ENCODE peak calls at places on chromosome 6, in eight cellular contexts. K, F, Z, B, P, I, X and C are unnamed samples.

GRCh38 chr6:113403966-113404575 is 453.1 kb upstream of the MARCKS start:
- DNase-seq in K (no peak), F (no peak), Z (no peak), B (no peak), P (no peak), I (no peak), X (no peak), C (no peak)

GRCh38 chr6:79673947-79674346 is 42.8 kb downstream of the SH3BGRL2 start:
- DNase-seq in K (no peak), F (no peak), Z (no peak), B (no peak), P (no peak), I (no peak), X (no peak), C (no peak)

GRCh38 chr6:57216235-57217101 is 5.6 kb downstream of the RAB23 start:
- DNase-seq in K (peak; percentile 86), F (peak; percentile 29), Z (no peak), B (no peak), P (no peak), I (peak; percentile 35), X (no peak), C (no peak)

GRCh38 chr6:167574431-167575097 is 249.7 kb downstream of the TTLL2 start:
- DNase-seq in K (peak; percentile 65), F (peak; percentile 11), Z (no peak), B (no peak), P (no peak), I (no peak), X (no peak), C (no peak)

GRCh38 chr6:137964876-137965275 is 97.8 kb downstream of the TNFAIP3 start:
- DNase-seq in K (no peak), F (no peak), Z (no peak), B (no peak), P (no peak), I (no peak), X (no peak), C (no peak)

GRCh38 chr6:137638926-137639706 is 144.9 kb upstream of the OLIG3 start:
- DNase-seq in K (no peak), F (no peak), Z (no peak), B (no peak), P (no peak), I (no peak), X (no peak), C (no peak)

GRCh38 chr6:113050010-113050893 is 703.1 kb downstream of the RFPL4B start:
- DNase-seq in K (no peak), F (no peak), Z (no peak), B (no peak), P (no peak), I (no peak), X (no peak), C (no peak)

GRCh38 chr6:44219053-44219814 is 2.5 kb downstream of the MYMX start:
- DNase-seq in K (peak; percentile 95), F (peak; percentile 75), Z (no peak), B (peak; percentile 96), P (no peak), I (peak; percentile 88), X (peak; percentile 92), C (peak; percentile 93)

GRCh38 chr6:166168616-166169548 is 1.2 kb upstream of the TBXT start:
- DNase-seq in K (no peak), F (no peak), Z (no peak), B (no peak), P (no peak), I (no peak), X (peak; percentile 70), C (no peak)

GRCh38 chr6:166165558-166166313 is 1.9 kb downstream of the TBXT start:
- DNase-seq in K (no peak), F (no peak), Z (no peak), B (no peak), P (no peak), I (no peak), X (no peak), C (no peak)

GRCh38 chr6:166167801-166168615 is at the start of gene TBXT:
- DNase-seq in K (no peak), F (no peak), Z (no peak), B (peak; percentile 82), P (no peak), I (no peak), X (peak; percentile 86), C (no peak)

GRCh38 chr6:166167258-166167731 is 356 bp downstream of the TBXT start:
- DNase-seq in K (no peak), F (no peak), Z (no peak), B (peak; percentile 58), P (no peak), I (no peak), X (peak; percentile 81), C (no peak)

DNA sequence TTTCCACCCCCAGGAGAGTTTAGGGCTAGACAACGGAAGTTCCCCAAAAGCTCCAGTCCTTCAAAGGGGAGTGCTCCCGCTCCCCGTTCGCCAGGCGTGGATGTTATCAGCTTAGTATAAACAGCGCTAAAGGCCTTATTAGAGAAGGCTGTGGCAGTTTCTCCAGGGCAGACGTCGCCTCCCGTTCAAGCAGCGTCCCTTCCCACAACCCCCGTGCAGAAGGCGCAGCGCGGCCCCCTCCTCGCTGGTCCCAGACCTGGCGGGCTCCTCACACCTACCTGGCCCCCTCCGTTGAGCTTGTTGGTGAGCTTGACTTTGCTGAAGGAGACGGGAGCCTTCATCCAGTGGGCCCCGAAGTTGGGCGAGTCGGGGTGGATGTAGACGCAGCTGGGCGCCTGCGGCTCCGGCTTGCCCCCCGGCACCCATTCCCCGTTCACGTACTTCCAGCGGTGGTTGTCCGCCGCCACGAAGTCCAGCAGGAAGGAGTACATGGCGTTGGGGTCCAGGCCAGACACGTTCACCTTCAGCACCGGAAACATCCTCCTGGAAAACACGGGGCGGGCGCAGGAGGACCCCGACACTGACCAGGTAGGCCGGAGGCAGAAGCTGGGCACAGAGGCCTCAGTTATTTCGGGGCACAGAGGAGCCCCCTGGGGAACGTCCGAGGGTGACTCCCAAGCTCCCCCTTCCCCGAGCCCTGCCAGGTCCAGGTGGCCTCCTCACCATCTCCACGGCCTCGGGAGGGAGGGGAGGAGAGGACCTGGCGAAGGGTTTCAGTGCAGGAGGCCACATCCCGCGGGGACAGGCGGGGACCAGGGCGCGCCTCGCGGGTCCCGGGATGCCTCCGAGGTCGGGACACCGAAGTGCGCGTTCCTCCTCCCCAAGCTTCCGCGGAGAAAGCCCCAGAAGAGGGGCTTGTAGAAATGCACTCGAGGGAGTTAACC is 1.1 kb downstream of the TBXT start:
- DNase-seq in K (no peak), F (no peak), Z (no peak), B (no peak), P (no peak), I (no peak), X (peak; percentile 60), C (no peak)
- H3K27me3 ChIP-seq in K (peaks cover 60% of the 10 kb centered on the region), F (peaks cover 85% of the 10 kb centered on the region), Z (peaks cover 11% of the 10 kb centered on the region), B (peaks cover 85% of the 10 kb centered on the region), P (no peaks in the 10 kb centered on the region), I (peaks cover 67% of the 10 kb centered on the region), X (peaks cover 93% of the 10 kb centered on the region), C (peaks cover 66% of the 10 kb centered on the region)

GRCh38 chr6:1464796-1465348 is 75.5 kb downstream of the FOXF2 start:
- DNase-seq in K (no peak), F (no peak), Z (no peak), B (no peak), P (no peak), I (no peak), X (no peak), C (no peak)

GRCh38 chr6:1461736-1462135 is 72.4 kb downstream of the FOXF2 start:
- DNase-seq in K (no peak), F (no peak), Z (no peak), B (no peak), P (no peak), I (no peak), X (no peak), C (no peak)

GRCh38 chr6:1461207-1461606 is 71.8 kb downstream of the FOXF2 start:
- DNase-seq in K (no peak), F (no peak), Z (no peak), B (no peak), P (no peak), I (no peak), X (no peak), C (no peak)

GRCh38 chr6:1463275-1463674 is 73.9 kb downstream of the FOXF2 start:
- DNase-seq in K (no peak), F (no peak), Z (no peak), B (peak; percentile 46), P (no peak), I (no peak), X (no peak), C (no peak)

DNA sequence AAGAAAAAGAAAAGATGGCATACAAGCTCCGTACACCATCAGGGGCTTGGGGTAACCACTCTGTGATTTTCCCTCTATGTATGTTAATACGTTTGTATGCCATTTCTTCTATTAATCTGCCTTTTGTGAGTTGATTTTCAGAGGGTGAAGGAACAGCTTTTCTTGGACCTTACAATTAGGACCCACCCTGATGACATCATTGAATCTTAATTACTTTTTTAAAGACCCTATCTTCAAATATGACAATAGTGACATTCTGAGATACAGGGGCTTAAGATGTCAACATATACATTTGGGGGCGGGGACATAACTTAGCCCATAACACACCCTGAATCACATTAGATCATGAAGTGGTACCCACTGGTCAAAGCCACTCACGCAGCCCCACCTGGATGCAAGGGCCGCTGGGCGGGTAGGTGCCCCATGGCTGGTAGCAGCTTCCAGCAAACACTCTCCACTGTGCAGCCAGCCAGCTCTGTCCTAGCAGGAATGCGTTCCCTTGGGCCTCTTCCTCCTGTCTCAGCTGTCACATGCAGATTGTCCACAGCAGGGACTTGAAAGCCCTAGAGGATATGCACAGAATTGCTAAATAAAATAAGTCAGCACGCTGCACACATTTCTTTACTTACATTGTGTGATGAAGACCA is 74.5 kb downstream of the FOXF2 start:
- DNase-seq in K (no peak), F (no peak), Z (no peak), B (no peak), P (no peak), I (no peak), X (no peak), C (no peak)
- H3K27me3 ChIP-seq in K (no peaks in the 10 kb centered on the region), F (no peaks in the 10 kb centered on the region), Z (peaks cover 3% of the 10 kb centered on the region), B (no peaks in the 10 kb centered on the region), P (no peaks in the 10 kb centered on the region), I (no peaks in the 10 kb centered on the region), X (no peaks in the 10 kb centered on the region), C (no peaks in the 10 kb centered on the region)

DNA sequence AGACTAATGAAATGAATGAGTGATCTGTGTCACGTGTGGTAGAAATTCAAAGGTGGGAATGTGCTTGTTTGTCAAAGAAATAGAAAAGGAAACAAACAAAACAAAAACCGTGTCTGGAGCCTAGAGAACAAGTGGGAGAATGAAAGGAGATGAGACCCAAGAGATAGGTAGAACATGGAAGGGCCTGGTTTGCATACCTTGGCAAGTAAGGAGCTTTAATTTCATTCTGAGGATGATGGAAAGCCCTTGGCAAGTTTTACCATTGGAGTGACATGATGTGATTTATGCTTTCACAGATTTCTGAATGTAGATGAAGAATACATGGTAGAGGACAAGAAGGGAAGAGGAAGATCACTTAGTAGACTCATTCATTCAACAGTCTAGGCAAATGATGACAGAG is 26.8 kb upstream of the PRDM1 start:
- DNase-seq in K (no peak), F (no peak), Z (no peak), B (no peak), P (no peak), I (no peak), X (no peak), C (no peak)
- H3K27me3 ChIP-seq in K (no peaks in the 10 kb centered on the region), F (no peaks in the 10 kb centered on the region), Z (no peaks in the 10 kb centered on the region), B (no peaks in the 10 kb centered on the region), P (no peaks in the 10 kb centered on the region), I (no peaks in the 10 kb centered on the region), X (no peaks in the 10 kb centered on the region), C (no peaks in the 10 kb centered on the region)

GRCh38 chr6:46215213-46215612 is 44.4 kb upstream of the ENPP5 start:
- DNase-seq in K (no peak), F (no peak), Z (no peak), B (no peak), P (no peak), I (no peak), X (peak; percentile 48), C (no peak)

GRCh38 chr6:46218457-46218856 is 47.7 kb upstream of the ENPP5 start:
- DNase-seq in K (no peak), F (no peak), Z (no peak), B (no peak), P (no peak), I (no peak), X (no peak), C (no peak)

GRCh38 chr6:46217671-46218131 is 46.9 kb upstream of the ENPP5 start:
- DNase-seq in K (no peak), F (no peak), Z (no peak), B (no peak), P (no peak), I (no peak), X (no peak), C (no peak)

GRCh38 chr6:46216879-46217278 is 46.1 kb upstream of the ENPP5 start:
- DNase-seq in K (no peak), F (no peak), Z (no peak), B (no peak), P (no peak), I (no peak), X (no peak), C (no peak)

GRCh38 chr6:46215777-46216176 is 45.0 kb upstream of the ENPP5 start:
- DNase-seq in K (no peak), F (no peak), Z (no peak), B (no peak), P (no peak), I (no peak), X (no peak), C (no peak)
- H3K27me3 ChIP-seq in K (no peaks in the 10 kb centered on the region), F (no peaks in the 10 kb centered on the region), Z (no peaks in the 10 kb centered on the region), B (no peaks in the 10 kb centered on the region), P (no peaks in the 10 kb centered on the region), I (no peaks in the 10 kb centered on the region), X (no peaks in the 10 kb centered on the region), C (no peaks in the 10 kb centered on the region)